ENCODE peak calls at places on chromosomes 6 and 20, in nine cellular contexts. A, R, U, D, K, W, T, V and I are unnamed samples.

GRCh38 chr6:72559067-72559466 is 62.8 kb upstream of the KCNQ5 start:
- DNase-seq in W (no peak), V (no peak), D (no peak), K (no peak), R (no peak), A (no peak), T (no peak), U (no peak), I (no peak)

GRCh38 chr20:17683218-17684076 is 1.4 kb upstream of the RRBP1 start:
- DNase-seq in R (no peak), W (no peak), A (no peak), T (no peak), D (no peak), V (no peak), K (no peak), U (no peak), I (no peak)

GRCh38 chr20:41030536-41031242 is 2.1 kb downstream of the TOP1 start:
- DNase-seq in K (no peak), A (no peak), W (peak), D (no peak), U (peak), V (no peak), T (no peak), R (no peak), I (no peak)

GRCh38 chr6:41732601-41733348 is 2.6 kb downstream of the TFEB start:
- DNase-seq in D (peak), T (peak), K (peak), V (no peak), U (no peak), W (no peak), A (no peak), R (no peak), I (peak)

GRCh38 chr20:12598894-12599293 is 409.9 kb upstream of the SPTLC3 start:
- DNase-seq in V (no peak), W (no peak), T (no peak), U (no peak), R (no peak), A (no peak), D (no peak), K (no peak), I (no peak)

GRCh38 chr6:140490086-140490485 is 1115.6 kb upstream of the CITED2 start:
- DNase-seq in K (no peak), A (no peak), W (no peak), T (no peak), U (peak), R (no peak), D (no peak), V (no peak), I (no peak)

GRCh38 chr6:7691675-7692452 is 34.0 kb upstream of the BMP6 start:
- DNase-seq in U (peak), D (no peak), W (peak), V (no peak), A (peak), K (no peak), T (no peak), R (no peak), I (no peak)

GRCh38 chr6:112241820-112242443 is 12.4 kb downstream of the LAMA4 start:
- DNase-seq in U (no peak), V (no peak), K (no peak), T (no peak), D (no peak), R (no peak), A (no peak), W (no peak), I (no peak)

GRCh38 chr6:157652601-157653363 is 170.3 kb upstream of the SNX9 start:
- DNase-seq in K (no peak), T (no peak), D (no peak), R (no peak), V (no peak), U (no peak), A (no peak), W (no peak), I (no peak)

GRCh38 chr20:19047951-19048296 is 164.5 kb upstream of the SLC24A3 start:
- DNase-seq in T (no peak), A (no peak), D (no peak), R (no peak), K (no peak), W (no peak), V (no peak), U (no peak), I (no peak)

GRCh38 chr6:163381118-163381751 is 33.3 kb upstream of the QKI start:
- DNase-seq in W (no peak), K (no peak), U (no peak), R (no peak), D (no peak), V (no peak), T (no peak), A (no peak), I (no peak)

GRCh38 chr6:30883743-30884520 is at the start of gene DDR1:
- DNase-seq in R (peak), A (peak), D (peak), V (peak), U (peak), T (peak), W (peak), K (peak), I (no peak)

GRCh38 chr6:112253842-112254816 is at the start of gene LAMA4:
- DNase-seq in W (peak), A (peak), U (peak), D (no peak), V (peak), K (no peak), T (no peak), R (peak), I (no peak)

GRCh38 chr6:149031545-149032317 is 284.9 kb downstream of the UST start:
- DNase-seq in D (no peak), W (peak), R (peak), V (no peak), T (peak), A (peak), K (no peak), U (peak), I (no peak)

GRCh38 chr6:6657085-6657819 is 68.7 kb downstream of the LY86 start:
- DNase-seq in D (no peak), A (no peak), W (peak), R (no peak), U (no peak), K (no peak), V (no peak), T (peak), I (no peak)

GRCh38 chr6:56764081-56764566 is 121.4 kb upstream of the DST start:
- DNase-seq in D (no peak), K (no peak), R (no peak), V (no peak), U (peak), W (peak), A (peak), T (peak), I (no peak)

GRCh38 chr6:91482498-91482897 is 895.6 kb upstream of the MAP3K7 start:
- DNase-seq in V (no peak), W (no peak), A (no peak), T (peak), D (no peak), K (no peak), R (no peak), U (no peak), I (no peak)

GRCh38 chr20:5039255-5039657 is 37.9 kb upstream of the SLC23A2 start:
- DNase-seq in V (no peak), W (no peak), K (no peak), A (no peak), D (peak), U (no peak), T (peak), R (no peak), I (peak)

GRCh38 chr6:143100429-143100828 is 39.7 kb downstream of the AIG1 start:
- DNase-seq in R (no peak), K (no peak), T (no peak), D (no peak), A (no peak), V (no peak), U (no peak), W (no peak), I (no peak)

GRCh38 chr6:22041797-22042489 is 254.9 kb downstream of the PRL start:
- DNase-seq in T (no peak), A (no peak), K (no peak), W (peak), R (no peak), V (no peak), U (peak), D (no peak), I (no peak)

GRCh38 chr6:13527669-13528051 is 40.3 kb upstream of the GFOD1 start:
- DNase-seq in W (no peak), T (no peak), R (no peak), V (no peak), A (no peak), U (no peak), K (no peak), D (no peak), I (no peak)

GRCh38 chr20:37319120-37319717 is 26.7 kb upstream of the SRC start:
- DNase-seq in W (no peak), V (no peak), R (no peak), D (no peak), A (no peak), U (peak), T (no peak), K (no peak), I (no peak)

GRCh38 chr6:88048556-88048955 is 915 bp downstream of the SPACA1 start:
- DNase-seq in V (peak), W (no peak), A (no peak), T (no peak), D (no peak), R (no peak), K (no peak), U (no peak), I (no peak)

GRCh38 chr20:50958733-50959542 is at the start of gene MOCS3:
- DNase-seq in D (peak), R (peak), U (peak), V (peak), W (peak), A (peak), T (peak), K (peak), I (peak)

GRCh38 chr20:60424267-60424904 is 466.2 kb downstream of the CDH26 start:
- DNase-seq in V (no peak), K (no peak), T (no peak), A (no peak), U (no peak), D (no peak), R (no peak), W (no peak), I (no peak)

GRCh38 chr20:34074101-34074760 is 37.8 kb downstream of the EIF2S2 start:
- DNase-seq in K (no peak), V (no peak), T (no peak), A (no peak), R (no peak), U (peak), D (no peak), W (no peak), I (no peak)

GRCh38 chr20:46222521-46223007 is 85.7 kb downstream of the CDH22 start:
- DNase-seq in U (no peak), T (no peak), K (no peak), R (peak), W (peak), V (no peak), A (no peak), D (no peak), I (no peak)

GRCh38 chr6:170282512-170283158 is 8.2 kb downstream of the DLL1 start:
- DNase-seq in A (no peak), U (no peak), R (no peak), V (no peak), D (no peak), K (no peak), T (no peak), W (no peak), I (no peak)

GRCh38 chr6:110207652-110208051 is 27.4 kb downstream of the CDC40 start:
- DNase-seq in V (no peak), R (no peak), D (no peak), T (no peak), W (no peak), A (no peak), K (no peak), U (no peak), I (no peak)

GRCh38 chr20:39661833-39662232 is 699.7 kb downstream of the DHX35 start:
- DNase-seq in K (no peak), A (peak), V (no peak), R (no peak), U (peak), W (peak), T (no peak), D (no peak), I (no peak)

GRCh38 chr6:36722879-36723278 is 25.3 kb downstream of the RAB44 start:
- DNase-seq in D (no peak), V (no peak), W (no peak), T (no peak), U (no peak), R (no peak), K (no peak), A (no peak), I (no peak)

GRCh38 chr6:15326072-15326614 is 80.3 kb downstream of the JARID2 start:
- DNase-seq in A (no peak), T (peak), V (no peak), R (no peak), W (no peak), U (no peak), D (no peak), K (no peak), I (peak)
- TF ChIP-seq CTCF in A (no peak), T (no peak), V (no peak), R (no peak), W (no peak), U (no peak), D (no peak), K (no peak), I (no peak)

GRCh38 chr20:6384956-6385355 is 262.1 kb upstream of the FERMT1 start:
- DNase-seq in R (no peak), W (no peak), K (no peak), U (no peak), T (no peak), V (no peak), D (no peak), A (no peak), I (no peak)

GRCh38 chr20:6384368-6384767 is 261.5 kb upstream of the FERMT1 start:
- DNase-seq in W (no peak), D (no peak), A (no peak), T (no peak), U (no peak), K (no peak), R (no peak), V (no peak), I (no peak)

GRCh38 chr20:6381887-6382286 is 259.1 kb upstream of the FERMT1 start:
- DNase-seq in V (no peak), A (peak), T (no peak), U (no peak), D (no peak), R (no peak), K (no peak), W (peak), I (no peak)
- TF ChIP-seq CTCF in V (peak), A (no peak), T (no peak), U (peak), D (no peak), R (no peak), K (no peak), W (peak), I (no peak)

DNA sequence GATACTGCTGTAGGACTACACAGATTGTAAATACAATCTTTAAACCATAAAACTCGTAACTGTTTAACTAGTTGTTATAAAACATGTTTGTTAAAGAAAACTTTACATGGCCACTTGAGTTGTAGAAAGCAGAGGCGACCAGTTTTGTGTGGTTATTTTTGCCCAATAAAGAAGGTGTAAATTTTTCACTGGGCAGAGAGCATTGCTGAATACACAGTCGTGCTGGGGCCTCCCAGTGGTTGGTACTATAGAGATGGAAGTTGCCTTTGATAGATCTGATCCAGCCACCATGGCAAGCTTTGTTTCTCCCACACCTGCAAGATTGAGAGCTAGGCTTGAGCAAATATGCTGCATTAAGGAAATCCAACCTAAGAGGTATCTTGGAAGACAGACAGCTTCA is 34.0 kb upstream of the YWHAB start:
- DNase-seq in K (no peak), W (no peak), R (no peak), U (no peak), T (no peak), V (no peak), A (no peak), D (no peak), I (no peak)
- TF ChIP-seq CTCF in K (no peak), W (no peak), R (no peak), U (no peak), T (no peak), V (no peak), A (no peak), D (no peak), I (no peak)

GRCh38 chr6:116078522-116078921 is 17.8 kb upstream of the FRK start:
- DNase-seq in D (no peak), K (no peak), U (no peak), R (no peak), W (no peak), T (no peak), A (no peak), V (no peak), I (no peak)
- TF ChIP-seq CTCF in D (no peak), K (no peak), U (no peak), R (no peak), W (no peak), T (no peak), A (no peak), V (peak), I (no peak)

DNA sequence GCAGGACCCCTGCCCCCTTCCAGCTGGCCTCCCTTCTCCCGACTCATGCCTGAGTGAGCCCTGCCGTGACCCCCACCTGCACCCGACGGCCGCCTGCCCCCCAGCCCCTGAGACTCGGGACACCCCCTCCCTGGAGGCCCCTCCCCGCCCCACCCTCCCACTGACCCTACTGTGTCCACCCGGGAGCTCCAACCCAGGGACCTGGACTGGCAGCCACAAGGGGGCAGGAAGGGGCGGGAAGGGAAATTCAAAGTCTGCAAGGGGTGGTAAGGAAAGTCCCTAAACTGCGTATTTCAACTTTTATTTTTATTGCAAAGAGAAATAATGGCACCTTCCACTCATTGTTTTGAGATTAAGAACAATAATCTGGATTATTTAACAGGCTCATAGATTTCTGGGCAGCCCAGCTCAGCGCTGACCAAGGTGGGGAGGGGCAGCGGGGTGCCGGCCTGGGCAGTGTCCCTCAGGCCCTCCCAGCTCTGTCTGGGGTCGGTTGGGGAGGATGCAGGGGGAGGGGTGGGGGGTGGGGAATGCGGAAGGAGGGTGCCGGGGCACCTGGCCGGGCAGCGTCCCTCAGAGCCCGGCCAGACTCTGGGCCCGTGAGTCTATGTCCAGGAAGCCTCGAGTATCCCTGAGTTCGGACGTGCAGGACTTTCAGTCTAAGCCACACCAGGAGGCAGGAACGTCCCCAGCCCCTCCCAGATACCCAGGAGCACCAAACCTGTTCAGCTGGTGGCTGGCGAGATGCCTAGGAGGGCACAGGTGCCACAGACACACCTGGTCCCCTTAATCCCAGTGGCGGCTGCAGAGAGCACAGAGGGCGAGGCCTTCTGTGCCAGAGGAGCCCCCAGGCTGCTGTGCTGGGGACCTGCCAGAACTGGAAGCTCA is 1.3 kb upstream of the PTK6 start:
- DNase-seq in R (no peak), D (no peak), U (no peak), W (no peak), V (no peak), T (peak), A (no peak), K (no peak), I (no peak)
- TF ChIP-seq CTCF in R (no peak), D (peak), U (peak), W (no peak), V (no peak), T (no peak), A (peak), K (no peak), I (peak)